ENCODE peak calls at places on chromosomes 11 and 22, in seven cellular contexts. D is H1, U is H9, J is mesenchymal stem cell, S is IMR-90, T is neuronal stem cell, E is trophoblast cell. C is an unnamed sample.

GRCh38 chr22:43136255-43136654 is 6.9 kb downstream of the MCAT start:
- DNase-seq in E (peak; percentile 51), D (peak; percentile 56), S (peak; percentile 30), T (no peak), U (peak; percentile 63), J (peak; percentile 56), C (peak; percentile 62)

GRCh38 chr11:64976651-64977050 is 4.7 kb upstream of the MAJIN start:
- DNase-seq in J (no peak), D (no peak), E (no peak), U (no peak), S (no peak), T (no peak), C (no peak)

GRCh38 chr11:30560345-30561106 is 25.6 kb downstream of the MPPED2 start:
- DNase-seq in T (no peak), S (peak; percentile 8), J (no peak), D (no peak), U (no peak), E (no peak), C (peak; percentile 28)

GRCh38 chr11:1891831-1892115 is at the start of gene PRR33:
- DNase-seq in S (no peak), J (no peak), E (no peak), D (no peak), U (no peak), T (no peak), C (no peak)

GRCh38 chr11:127639916-127640315 is 639.3 kb upstream of the KIRREL3 start:
- DNase-seq in J (no peak), T (no peak), E (no peak), S (peak; percentile 12), U (no peak), D (no peak), C (no peak)

GRCh38 chr22:26904483-26904882 is 247.1 kb downstream of the MIAT start:
- DNase-seq in U (no peak), E (no peak), J (no peak), S (no peak), T (no peak), D (no peak), C (peak; percentile 24)

GRCh38 chr11:66720223-66720898 is 8.7 kb downstream of the SPTBN2 start:
- DNase-seq in U (peak; percentile 93), T (peak; percentile 69), E (peak; percentile 42), S (peak; percentile 56), D (peak; percentile 81), J (no peak), C (peak; percentile 93)

GRCh38 chr11:46386674-46387073 is 4.9 kb downstream of the CHRM4 start:
- DNase-seq in D (no peak), E (peak; percentile 29), T (no peak), S (peak; percentile 51), J (no peak), U (no peak), C (no peak)

GRCh38 chr11:27405134-27405533 is 42.1 kb upstream of the CCDC34 start:
- DNase-seq in U (no peak), J (no peak), T (no peak), S (no peak), D (no peak), E (no peak), C (no peak)

GRCh38 chr11:88596786-88597185 is 259.2 kb upstream of the CTSC start:
- DNase-seq in S (no peak), J (no peak), E (no peak), U (no peak), T (no peak), D (no peak), C (no peak)

GRCh38 chr11:116641561-116642045 is 131.2 kb downstream of the BUD13 start:
- DNase-seq in U (peak; percentile 83), J (no peak), D (peak; percentile 92), S (no peak), T (peak; percentile 30), E (peak; percentile 59), C (peak; percentile 60)

GRCh38 chr11:119363081-119363861 is 16.8 kb upstream of the MFRP start:
- DNase-seq in J (no peak), S (no peak), E (no peak), T (no peak), D (no peak), U (no peak), C (no peak)

DNA sequence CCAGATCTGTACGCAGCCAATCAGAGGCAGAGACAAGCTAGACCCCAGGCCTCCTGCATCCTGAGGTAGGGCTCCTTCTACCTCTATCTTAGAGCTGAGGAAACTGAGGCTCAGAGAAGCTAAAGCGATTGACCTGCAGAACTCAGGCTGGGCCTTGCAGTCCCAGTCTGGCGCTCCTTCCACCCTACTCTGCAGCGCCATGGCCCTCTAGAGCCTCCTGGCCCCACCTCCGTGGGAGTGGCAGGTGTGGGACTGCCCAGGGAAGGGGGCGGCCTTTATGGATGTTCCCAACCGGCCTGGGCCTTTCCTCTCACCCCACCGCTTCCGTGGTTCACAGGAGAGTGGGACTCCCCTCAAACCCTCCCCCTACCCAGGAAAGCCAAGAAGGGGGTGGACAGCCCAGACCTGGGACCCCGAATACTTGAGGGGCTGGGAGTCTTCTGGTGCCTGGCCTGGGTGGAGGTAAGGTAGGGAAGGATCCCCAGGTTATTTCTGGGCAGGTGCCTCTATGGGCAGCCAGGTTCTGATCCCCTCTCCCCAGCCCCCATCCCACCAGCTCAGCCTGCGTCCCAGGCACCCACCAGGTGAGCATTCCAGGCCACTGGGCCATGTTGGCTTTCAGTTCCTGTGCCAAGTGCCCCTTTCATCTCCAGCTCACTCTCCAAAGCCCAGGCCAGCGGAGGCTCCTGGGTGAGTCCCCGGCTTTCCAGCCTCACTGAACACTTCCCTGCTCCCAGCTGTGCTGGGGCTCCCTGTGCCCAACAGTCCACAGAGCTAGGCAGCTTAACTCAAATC is 3.0 kb downstream of the WNT11 start:
- DNase-seq in U (no peak), J (no peak), D (no peak), T (no peak), S (no peak), E (no peak), C (no peak)
- H3K4me2 ChIP-seq in U (no peak overlapping the region), J (no peak overlapping the region), D (no peak overlapping the region), T (no peak overlapping the region), S (no peak overlapping the region), E (no peak overlapping the region), C (no peak overlapping the region)

GRCh38 chr11:15737326-15737725 is 619.0 kb downstream of the SOX6 start:
- DNase-seq in S (peak; percentile 69), U (no peak), D (no peak), E (no peak), T (no peak), J (peak; percentile 33), C (no peak)
- H3K23ac ChIP-seq in S (no peak overlapping the region), U (no peak overlapping the region), D (no peak overlapping the region), E (no peak overlapping the region), T (no peak overlapping the region), J (no peak overlapping the region), C (no peak overlapping the region)

DNA sequence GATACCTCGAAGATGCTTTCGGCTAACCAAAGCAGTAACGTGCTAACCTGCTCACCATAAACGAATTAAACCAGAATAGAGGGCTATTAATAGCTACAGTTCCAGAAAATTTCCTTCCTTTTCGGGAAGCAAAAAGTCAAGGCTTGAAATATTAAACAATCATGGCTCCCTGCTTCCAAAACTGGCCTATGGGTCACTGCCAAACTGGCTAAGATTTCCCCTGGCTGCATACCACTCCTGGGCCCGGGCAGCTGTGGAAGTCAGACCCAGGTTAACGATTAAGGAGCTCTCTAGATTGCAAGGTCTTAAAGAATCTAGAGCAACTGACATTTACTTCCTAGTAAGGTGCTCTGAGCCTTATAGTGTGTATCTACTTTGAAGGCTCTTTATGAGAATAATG is 1.7 kb downstream of the AMOTL1 start:
- DNase-seq in S (no peak), J (no peak), T (no peak), E (no peak), U (no peak), D (no peak), C (no peak)
- H3K4me2 ChIP-seq in S (peak overlapping the region; percentile 86), J (peak overlapping the region; percentile 95), T (peak overlapping the region; percentile 80), E (peak overlapping the region; percentile 83), U (peak overlapping the region; percentile 88), D (peak overlapping the region; percentile 94), C (peak overlapping the region; percentile 72)

GRCh38 chr11:96167787-96168186 is 175.2 kb downstream of the MAML2 start:
- DNase-seq in S (no peak), T (no peak), U (no peak), E (no peak), J (peak; percentile 53), D (no peak), C (peak; percentile 40)
- H3K23ac ChIP-seq in S (no peak overlapping the region), T (no peak overlapping the region), U (no peak overlapping the region), E (no peak overlapping the region), J (no peak overlapping the region), D (no peak overlapping the region), C (no peak overlapping the region)

DNA sequence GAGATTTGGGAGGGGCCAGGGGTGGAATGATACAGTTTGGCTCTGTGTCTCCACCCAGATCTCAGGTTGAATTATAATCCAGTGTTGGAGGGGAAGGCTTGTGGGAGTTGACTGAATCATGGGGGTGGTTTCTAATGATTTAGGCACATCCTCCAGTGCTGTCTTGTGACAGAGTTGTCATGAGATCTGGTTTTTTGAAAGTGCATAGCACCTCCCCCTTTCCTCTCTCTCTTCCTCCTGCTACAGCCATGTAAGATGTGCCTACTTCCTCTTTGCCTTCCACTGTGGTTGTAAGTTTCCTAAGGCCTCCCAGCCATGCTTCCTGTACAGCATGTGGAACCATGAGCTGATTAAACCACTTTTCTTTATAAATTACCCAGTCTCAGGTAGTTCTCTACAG is 45.1 kb downstream of the THAP12 start:
- DNase-seq in T (no peak), J (no peak), E (peak; percentile 21), U (no peak), S (no peak), D (no peak), C (no peak)
- H3K4me2 ChIP-seq in T (no peak overlapping the region), J (no peak overlapping the region), E (no peak overlapping the region), U (no peak overlapping the region), S (no peak overlapping the region), D (no peak overlapping the region), C (no peak overlapping the region)

DNA sequence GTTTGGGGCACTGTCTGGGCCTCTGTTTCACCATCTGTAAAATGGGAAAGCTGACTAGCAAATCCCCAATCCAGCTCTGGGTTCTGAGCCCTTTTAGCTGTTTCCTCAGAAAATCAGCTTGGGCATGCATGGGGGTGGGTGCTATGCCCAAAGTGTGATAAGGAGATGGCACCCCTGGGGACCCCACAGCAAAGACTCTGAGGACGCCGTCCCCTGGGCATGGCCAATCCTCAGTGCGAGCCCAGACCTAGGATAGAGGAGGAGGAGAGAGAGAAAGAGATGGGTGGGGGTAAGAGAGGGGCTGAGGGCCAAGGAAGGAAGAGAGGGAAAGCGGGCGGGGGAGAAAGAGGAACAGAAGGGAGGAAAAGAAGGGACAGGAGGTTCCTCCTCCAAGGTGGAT is 31.8 kb downstream of the TPBGL start:
- DNase-seq in U (no peak), S (no peak), D (no peak), T (no peak), J (no peak), E (no peak), C (no peak)
- H3K23ac ChIP-seq in U (no peak overlapping the region), S (no peak overlapping the region), D (no peak overlapping the region), T (no peak overlapping the region), J (no peak overlapping the region), E (no peak overlapping the region), C (no peak overlapping the region)

DNA sequence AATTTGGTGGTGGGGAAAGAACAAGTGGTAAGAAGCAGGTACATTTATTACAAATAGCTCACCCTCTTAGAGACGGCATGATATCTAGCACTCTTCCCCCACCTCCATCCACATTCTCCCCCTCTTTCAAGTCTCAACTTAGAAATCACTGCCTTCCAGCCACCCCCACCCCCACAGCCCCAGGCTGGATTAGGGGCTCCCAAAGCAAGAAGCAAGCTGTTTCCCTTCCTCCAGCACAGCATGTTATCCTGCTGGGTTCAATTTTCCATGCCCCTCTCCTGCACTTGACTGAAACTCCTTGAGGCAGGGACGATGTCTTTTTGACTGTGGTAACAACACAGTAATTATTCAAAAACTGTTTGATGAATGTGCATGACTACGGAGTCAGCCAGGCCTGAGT is 350.7 kb downstream of the LARGE1 start:
- DNase-seq in T (no peak), J (no peak), D (no peak), E (no peak), U (no peak), S (no peak), C (peak; percentile 45)
- H3K4me2 ChIP-seq in T (no peak overlapping the region), J (no peak overlapping the region), D (peak overlapping the region; percentile 38), E (no peak overlapping the region), U (no peak overlapping the region), S (no peak overlapping the region), C (no peak overlapping the region)

C was measured in mesendoderm.